ENCODE peak calls at places on chromosomes 2 and 18, in nine cellular contexts. U, H, P, G, X, M, A, V and E are unnamed samples.

GRCh38 chr18:456361-456821 is 44.1 kb downstream of the COLEC12 start:
- DNase-seq in U (no peak), H (peak), P (no peak), G (no peak), X (no peak), M (no peak), A (no peak), V (no peak), E (no peak)

GRCh38 chr2:185145316-185146121 is 547.2 kb downstream of the ZNF804A start:
- DNase-seq in U (peak), H (no peak), P (no peak), G (no peak), X (no peak), M (no peak), A (no peak), V (no peak), E (no peak)

GRCh38 chr2:132448771-132449170 is 32.2 kb downstream of the GPR39 start:
- DNase-seq in U (peak), H (peak), P (no peak), G (no peak), X (no peak), M (no peak), A (no peak), V (no peak), E (no peak)

GRCh38 chr18:57771183-57771582 is 31.9 kb downstream of the ATP8B1 start:
- DNase-seq in U (peak), H (no peak), P (no peak), G (no peak), X (no peak), M (no peak), A (no peak), V (no peak), E (no peak)

GRCh38 chr2:239175181-239175580 is 225.6 kb downstream of the HDAC4 start:
- DNase-seq in U (no peak), H (no peak), P (no peak), G (peak), X (peak), M (no peak), A (no peak), V (peak), E (no peak)

GRCh38 chr2:96869281-96869823 is 528 bp downstream of the SEMA4C start:
- DNase-seq in U (peak), H (peak), P (no peak), G (no peak), X (no peak), M (peak), A (no peak), V (peak), E (no peak)

GRCh38 chr2:239866350-239866749 is 158.8 kb downstream of the NDUFA10 start:
- DNase-seq in U (no peak), H (no peak), P (no peak), G (no peak), X (no peak), M (no peak), A (no peak), V (no peak), E (no peak)

GRCh38 chr18:35775887-35776286 is 194.3 kb downstream of the GALNT1 start:
- DNase-seq in U (peak), H (no peak), P (no peak), G (no peak), X (no peak), M (no peak), A (no peak), V (no peak), E (no peak)

GRCh38 chr2:231393149-231394131 is 2.1 kb upstream of the B3GNT7 start:
- DNase-seq in U (no peak), H (no peak), P (peak), G (no peak), X (no peak), M (no peak), A (no peak), V (no peak), E (no peak)

GRCh38 chr2:233210843-233211600 is 40.5 kb upstream of the ATG16L1 start:
- DNase-seq in U (peak), H (peak), P (no peak), G (no peak), X (peak), M (peak), A (no peak), V (no peak), E (no peak)

GRCh38 chr2:3527886-3528785 is 8.8 kb upstream of the ADI1 start:
- DNase-seq in U (no peak), H (no peak), P (no peak), G (no peak), X (no peak), M (no peak), A (no peak), V (peak), E (no peak)

GRCh38 chr18:48193521-48194251 is 215.5 kb downstream of the ZBTB7C start:
- DNase-seq in U (no peak), H (peak), P (no peak), G (no peak), X (no peak), M (no peak), A (no peak), V (no peak), E (no peak)

GRCh38 chr2:190599073-190599472 is 49.8 kb upstream of the NAB1 start:
- DNase-seq in U (no peak), H (no peak), P (no peak), G (no peak), X (no peak), M (no peak), A (no peak), V (no peak), E (no peak)

GRCh38 chr2:108621087-108621559 is 86.9 kb downstream of the LIMS1 start:
- DNase-seq in U (peak), H (no peak), P (peak), G (no peak), X (peak), M (peak), A (peak), V (no peak), E (peak)

GRCh38 chr2:88055049-88055435 is 541 bp downstream of the KRCC1 start:
- DNase-seq in U (peak), H (peak), P (no peak), G (no peak), X (no peak), M (no peak), A (no peak), V (no peak), E (no peak)

GRCh38 chr2:190718652-190719526 is 70.0 kb downstream of the NAB1 start:
- DNase-seq in U (peak), H (peak), P (peak), G (no peak), X (peak), M (peak), A (peak), V (no peak), E (no peak)

GRCh38 chr2:117980783-117981676 is 32.8 kb downstream of the CCDC93 start:
- DNase-seq in U (peak), H (peak), P (no peak), G (no peak), X (no peak), M (no peak), A (no peak), V (no peak), E (no peak)

GRCh38 chr2:185201063-185201462 is 537.5 kb upstream of the FSIP2 start:
- DNase-seq in U (no peak), H (no peak), P (no peak), G (no peak), X (no peak), M (no peak), A (no peak), V (no peak), E (no peak)

GRCh38 chr2:103991591-103991990 is 862.3 kb upstream of the POU3F3 start:
- DNase-seq in U (peak), H (no peak), P (no peak), G (no peak), X (no peak), M (no peak), A (no peak), V (no peak), E (no peak)

GRCh38 chr2:1277634-1278033 is 135.6 kb upstream of the TPO start:
- DNase-seq in U (no peak), H (no peak), P (no peak), G (no peak), X (no peak), M (no peak), A (no peak), V (no peak), E (no peak)

GRCh38 chr2:180115675-180116074 is 108.6 kb upstream of the CWC22 start:
- DNase-seq in U (peak), H (no peak), P (no peak), G (no peak), X (no peak), M (no peak), A (no peak), V (no peak), E (no peak)

GRCh38 chr2:30771200-30771599 is 36.0 kb downstream of the CAPN13 start:
- DNase-seq in U (no peak), H (no peak), P (no peak), G (no peak), X (no peak), M (no peak), A (no peak), V (no peak), E (peak)

GRCh38 chr18:13276530-13277520 is 58.3 kb downstream of the LDLRAD4 start:
- DNase-seq in U (no peak), H (no peak), P (no peak), G (peak), X (no peak), M (no peak), A (peak), V (peak), E (no peak)

GRCh38 chr2:134536312-134536711 is 182.5 kb downstream of the TMEM163 start:
- DNase-seq in U (no peak), H (no peak), P (no peak), G (no peak), X (no peak), M (no peak), A (no peak), V (no peak), E (no peak)